ENCODE peak calls at places on chromosomes 2 and 18, in five cellular contexts. One of them, this sample, is unnamed.

GRCh38 chr18:2263303-2263702 is 308.0 kb downstream of the METTL4 start:
- DNase-seq in kidney epithelial cell: no peak
- DNase-seq in astrocyte of the cerebellum: no peak
- DNase-seq in retinal pigment epithelial cell: no peak
- DNase-seq in fibroblast of pulmonary artery: no peak
- DNase-seq in this sample: no peak

GRCh38 chr2:118133916-118134315 is 45.6 kb downstream of the INSIG2 start:
- DNase-seq in fibroblast of pulmonary artery: no peak
- DNase-seq in astrocyte of the cerebellum: no peak
- DNase-seq in kidney epithelial cell: no peak
- DNase-seq in retinal pigment epithelial cell: no peak
- DNase-seq in this sample: no peak

GRCh38 chr2:181465686-181466375 is 8.6 kb downstream of the ITGA4 start:
- DNase-seq in retinal pigment epithelial cell: peak
- DNase-seq in astrocyte of the cerebellum: peak
- DNase-seq in kidney epithelial cell: no peak
- DNase-seq in fibroblast of pulmonary artery: peak
- DNase-seq in this sample: peak

GRCh38 chr2:176002684-176003225 is 688 bp upstream of the LNPK start:
- DNase-seq in fibroblast of pulmonary artery: peak
- DNase-seq in kidney epithelial cell: no peak
- DNase-seq in retinal pigment epithelial cell: no peak
- DNase-seq in astrocyte of the cerebellum: no peak
- DNase-seq in this sample: peak

GRCh38 chr2:74105413-74105812 is 42.3 kb downstream of the BOLA3 start:
- DNase-seq in retinal pigment epithelial cell: no peak
- DNase-seq in kidney epithelial cell: no peak
- DNase-seq in fibroblast of pulmonary artery: no peak
- DNase-seq in astrocyte of the cerebellum: no peak
- DNase-seq in this sample: no peak

GRCh38 chr2:231032575-231033140 is 4.7 kb upstream of the C2orf72 start:
- DNase-seq in retinal pigment epithelial cell: no peak
- DNase-seq in astrocyte of the cerebellum: no peak
- DNase-seq in kidney epithelial cell: no peak
- DNase-seq in fibroblast of pulmonary artery: no peak
- DNase-seq in this sample: no peak

GRCh38 chr2:197911667-197912066 is 107.3 kb downstream of the PLCL1 start:
- DNase-seq in astrocyte of the cerebellum: no peak
- DNase-seq in retinal pigment epithelial cell: no peak
- DNase-seq in fibroblast of pulmonary artery: no peak
- DNase-seq in kidney epithelial cell: no peak
- DNase-seq in this sample: no peak

GRCh38 chr2:229611360-229611759 is 103.0 kb downstream of the DNER start:
- DNase-seq in astrocyte of the cerebellum: no peak
- DNase-seq in retinal pigment epithelial cell: no peak
- DNase-seq in fibroblast of pulmonary artery: no peak
- DNase-seq in kidney epithelial cell: no peak
- DNase-seq in this sample: no peak

GRCh38 chr2:45993476-45993991 is 303.7 kb upstream of the EPAS1 start:
- DNase-seq in kidney epithelial cell: no peak
- DNase-seq in retinal pigment epithelial cell: peak
- DNase-seq in astrocyte of the cerebellum: peak
- DNase-seq in fibroblast of pulmonary artery: peak
- DNase-seq in this sample: peak

GRCh38 chr2:227612546-227613271 is 1.9 kb downstream of the SCYGR3 start:
- DNase-seq in astrocyte of the cerebellum: no peak
- DNase-seq in fibroblast of pulmonary artery: no peak
- DNase-seq in kidney epithelial cell: no peak
- DNase-seq in retinal pigment epithelial cell: no peak
- DNase-seq in this sample: no peak

GRCh38 chr2:84841577-84841976 is 39.3 kb downstream of the TRABD2A start:
- DNase-seq in astrocyte of the cerebellum: no peak
- DNase-seq in retinal pigment epithelial cell: no peak
- DNase-seq in kidney epithelial cell: no peak
- DNase-seq in fibroblast of pulmonary artery: no peak
- DNase-seq in this sample: no peak

GRCh38 chr2:12824304-12824761 is 107.6 kb downstream of the TRIB2 start:
- DNase-seq in retinal pigment epithelial cell: no peak
- DNase-seq in kidney epithelial cell: no peak
- DNase-seq in astrocyte of the cerebellum: no peak
- DNase-seq in fibroblast of pulmonary artery: peak
- DNase-seq in this sample: peak

GRCh38 chr2:12430036-12430795 is 286.5 kb upstream of the TRIB2 start:
- DNase-seq in astrocyte of the cerebellum: no peak
- DNase-seq in fibroblast of pulmonary artery: peak
- DNase-seq in retinal pigment epithelial cell: no peak
- DNase-seq in kidney epithelial cell: no peak
- DNase-seq in this sample: peak

GRCh38 chr2:79906149-79906548 is 393.3 kb downstream of the CTNNA2 start:
- DNase-seq in retinal pigment epithelial cell: no peak
- DNase-seq in fibroblast of pulmonary artery: no peak
- DNase-seq in kidney epithelial cell: no peak
- DNase-seq in astrocyte of the cerebellum: no peak
- DNase-seq in this sample: no peak

GRCh38 chr2:73075477-73076373 is 4.2 kb upstream of the SFXN5 start:
- DNase-seq in kidney epithelial cell: no peak
- DNase-seq in retinal pigment epithelial cell: no peak
- DNase-seq in fibroblast of pulmonary artery: no peak
- DNase-seq in astrocyte of the cerebellum: no peak
- DNase-seq in this sample: peak

GRCh38 chr18:47829831-47830230 is 100.6 kb downstream of the SMAD2 start:
- DNase-seq in fibroblast of pulmonary artery: no peak
- DNase-seq in kidney epithelial cell: no peak
- DNase-seq in astrocyte of the cerebellum: no peak
- DNase-seq in retinal pigment epithelial cell: no peak
- DNase-seq in this sample: no peak

GRCh38 chr18:41155025-41155424 is 800.0 kb upstream of the PIK3C3 start:
- DNase-seq in fibroblast of pulmonary artery: no peak
- DNase-seq in retinal pigment epithelial cell: no peak
- DNase-seq in kidney epithelial cell: no peak
- DNase-seq in astrocyte of the cerebellum: no peak
- DNase-seq in this sample: no peak
- TF ChIP-seq CTCF in fibroblast of pulmonary artery: no peak
- TF ChIP-seq CTCF in retinal pigment epithelial cell: no peak
- TF ChIP-seq CTCF in kidney epithelial cell: no peak
- TF ChIP-seq CTCF in astrocyte of the cerebellum: no peak
- TF ChIP-seq CTCF in this sample: no peak

GRCh38 chr2:33038230-33038629 is 91.5 kb downstream of the LTBP1 start:
- DNase-seq in astrocyte of the cerebellum: no peak
- DNase-seq in fibroblast of pulmonary artery: no peak
- DNase-seq in retinal pigment epithelial cell: no peak
- DNase-seq in kidney epithelial cell: no peak
- DNase-seq in this sample: no peak

GRCh38 chr2:33038799-33039198 is 92.0 kb downstream of the LTBP1 start:
- DNase-seq in astrocyte of the cerebellum: no peak
- DNase-seq in kidney epithelial cell: no peak
- DNase-seq in retinal pigment epithelial cell: no peak
- DNase-seq in fibroblast of pulmonary artery: no peak
- DNase-seq in this sample: no peak

GRCh38 chr2:33032245-33032644 is 85.5 kb downstream of the LTBP1 start:
- DNase-seq in astrocyte of the cerebellum: no peak
- DNase-seq in fibroblast of pulmonary artery: no peak
- DNase-seq in kidney epithelial cell: no peak
- DNase-seq in retinal pigment epithelial cell: no peak
- DNase-seq in this sample: no peak

GRCh38 chr2:33033524-33034150 is 86.9 kb downstream of the LTBP1 start:
- DNase-seq in retinal pigment epithelial cell: no peak
- DNase-seq in fibroblast of pulmonary artery: peak
- DNase-seq in astrocyte of the cerebellum: peak
- DNase-seq in kidney epithelial cell: no peak
- DNase-seq in this sample: peak

DNA sequence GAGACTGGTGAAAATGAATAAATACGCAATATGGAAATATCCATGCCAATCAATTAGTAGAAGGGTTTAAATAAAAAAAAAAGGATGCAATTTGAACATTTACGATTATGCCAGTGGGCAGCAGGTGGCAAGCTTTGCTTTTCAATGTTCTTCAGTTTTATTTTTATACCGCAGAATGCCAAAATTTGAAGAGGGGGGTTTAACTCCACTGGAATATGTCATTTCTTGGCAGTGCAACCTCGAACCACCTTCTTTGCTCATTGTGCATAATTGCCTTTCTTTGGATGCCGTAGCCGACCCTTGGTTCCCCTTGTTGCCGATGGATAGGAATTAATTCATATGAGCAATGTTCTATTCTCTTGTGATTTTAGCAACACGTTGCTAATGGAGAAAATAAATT is 88.0 kb downstream of the LTBP1 start:
- DNase-seq in kidney epithelial cell: no peak
- DNase-seq in astrocyte of the cerebellum: peak
- DNase-seq in retinal pigment epithelial cell: no peak
- DNase-seq in fibroblast of pulmonary artery: peak
- DNase-seq in this sample: peak
- TF ChIP-seq CTCF in kidney epithelial cell: peak
- TF ChIP-seq CTCF in astrocyte of the cerebellum: peak
- TF ChIP-seq CTCF in retinal pigment epithelial cell: peak
- TF ChIP-seq CTCF in fibroblast of pulmonary artery: peak
- TF ChIP-seq CTCF in this sample: peak

GRCh38 chr2:160784034-160784433 is 290.4 kb upstream of the RBMS1 start:
- DNase-seq in retinal pigment epithelial cell: no peak
- DNase-seq in astrocyte of the cerebellum: no peak
- DNase-seq in fibroblast of pulmonary artery: no peak
- DNase-seq in kidney epithelial cell: no peak
- DNase-seq in this sample: peak
- TF ChIP-seq CTCF in retinal pigment epithelial cell: peak
- TF ChIP-seq CTCF in astrocyte of the cerebellum: no peak
- TF ChIP-seq CTCF in fibroblast of pulmonary artery: no peak
- TF ChIP-seq CTCF in kidney epithelial cell: no peak
- TF ChIP-seq CTCF in this sample: no peak

DNA sequence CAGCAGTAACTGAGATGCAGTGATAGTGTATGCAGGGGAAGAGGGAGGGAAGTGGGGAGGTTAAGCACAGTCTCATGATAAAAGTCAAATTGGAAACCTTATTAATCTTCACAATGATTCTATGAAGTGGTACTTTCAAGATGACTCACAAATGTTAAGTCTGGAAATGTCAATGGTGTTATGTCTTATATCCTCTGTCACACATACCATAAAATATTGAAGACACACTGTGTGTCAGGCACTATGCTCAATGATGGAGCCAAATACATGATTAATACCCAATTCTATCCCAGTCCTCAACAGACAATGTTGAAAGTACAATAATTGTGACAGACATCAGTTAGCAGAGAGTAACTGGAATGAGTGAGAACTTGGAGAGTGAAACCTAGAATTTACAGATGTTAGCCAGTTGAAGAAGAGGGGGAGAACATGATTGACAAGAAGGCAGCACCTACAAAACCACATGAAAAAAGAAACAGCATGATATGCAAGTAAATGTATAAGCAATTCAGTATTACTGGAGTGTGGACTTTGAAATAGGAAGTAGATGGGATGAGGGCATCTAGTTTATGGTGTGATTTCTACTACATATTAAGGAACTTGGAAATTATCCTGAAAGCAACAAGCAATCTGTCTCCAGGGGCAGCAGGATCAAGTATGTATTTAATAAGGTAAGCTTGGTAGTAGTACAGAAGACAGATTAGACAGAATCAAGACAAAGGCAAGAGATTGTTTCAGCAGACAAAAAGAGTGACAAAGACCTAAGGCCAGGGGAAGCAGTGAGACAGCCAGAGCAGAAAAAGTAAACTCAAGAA is 107.6 kb downstream of the STRN start:
- DNase-seq in kidney epithelial cell: no peak
- DNase-seq in retinal pigment epithelial cell: no peak
- DNase-seq in fibroblast of pulmonary artery: no peak
- DNase-seq in astrocyte of the cerebellum: no peak
- DNase-seq in this sample: no peak
- TF ChIP-seq CTCF in kidney epithelial cell: no peak
- TF ChIP-seq CTCF in retinal pigment epithelial cell: no peak
- TF ChIP-seq CTCF in fibroblast of pulmonary artery: no peak
- TF ChIP-seq CTCF in astrocyte of the cerebellum: no peak
- TF ChIP-seq CTCF in this sample: no peak

DNA sequence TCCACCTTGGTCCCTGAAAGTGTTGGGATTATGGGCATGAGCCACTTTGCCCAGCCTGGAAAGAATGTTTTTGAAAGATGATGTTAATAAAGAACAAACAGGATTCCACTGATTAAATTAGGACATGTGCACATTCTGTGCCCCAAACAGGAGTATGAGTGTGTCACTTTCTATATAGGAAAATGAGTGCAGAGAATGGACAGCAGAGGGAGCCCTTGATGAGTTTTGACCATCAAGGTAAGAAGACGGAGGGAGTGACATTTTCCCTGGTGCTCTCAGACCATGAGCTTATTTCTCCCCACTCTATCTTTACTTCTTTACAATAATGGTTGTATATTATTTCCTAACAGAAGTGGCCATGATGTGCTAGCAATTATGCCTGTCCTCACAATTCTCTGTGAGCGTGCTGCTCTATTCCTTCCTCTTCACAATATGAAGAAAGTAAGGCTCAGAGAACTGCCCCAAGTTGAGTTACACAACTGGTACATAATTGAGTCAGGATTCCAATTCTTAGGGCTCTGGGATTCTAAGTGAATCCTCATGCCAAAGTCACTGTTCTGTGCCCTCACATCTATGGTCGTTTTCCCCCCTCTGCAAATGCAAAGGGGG is 20.6 kb downstream of the RPL37A start:
- DNase-seq in astrocyte of the cerebellum: peak
- DNase-seq in retinal pigment epithelial cell: no peak
- DNase-seq in kidney epithelial cell: no peak
- DNase-seq in fibroblast of pulmonary artery: peak
- DNase-seq in this sample: peak
- TF ChIP-seq CTCF in astrocyte of the cerebellum: peak
- TF ChIP-seq CTCF in retinal pigment epithelial cell: peak
- TF ChIP-seq CTCF in kidney epithelial cell: peak
- TF ChIP-seq CTCF in fibroblast of pulmonary artery: peak
- TF ChIP-seq CTCF in this sample: peak

DNA sequence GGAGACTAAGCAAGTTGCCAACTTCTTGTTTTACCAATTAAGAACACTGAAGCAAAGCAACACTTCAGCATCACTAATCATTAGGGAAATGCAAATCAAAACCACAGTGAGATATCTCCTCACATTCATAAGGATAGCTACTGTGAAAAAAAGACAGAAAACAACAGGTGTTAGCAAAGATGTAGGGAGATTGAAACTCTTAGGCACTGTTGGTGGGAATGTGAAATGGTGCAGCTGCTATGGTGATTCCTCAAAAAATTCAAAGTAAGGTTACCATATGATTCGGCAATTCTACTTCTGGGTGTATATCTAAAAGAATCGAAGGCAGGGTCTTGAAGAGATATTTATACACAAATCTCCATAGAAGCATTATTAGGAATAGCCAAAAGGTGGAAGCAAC is 8.6 kb upstream of the PRKD3 start:
- DNase-seq in retinal pigment epithelial cell: no peak
- DNase-seq in astrocyte of the cerebellum: no peak
- DNase-seq in kidney epithelial cell: no peak
- DNase-seq in fibroblast of pulmonary artery: no peak
- DNase-seq in this sample: no peak
- TF ChIP-seq CTCF in retinal pigment epithelial cell: no peak
- TF ChIP-seq CTCF in astrocyte of the cerebellum: no peak
- TF ChIP-seq CTCF in kidney epithelial cell: no peak
- TF ChIP-seq CTCF in fibroblast of pulmonary artery: no peak
- TF ChIP-seq CTCF in this sample: no peak

This sample was measured in foreskin fibroblast.